ENCODE peak calls at places on chromosomes 4 and X, in six cellular contexts. X is neural progenitor cell, U is fibroblast of pulmonary artery, K is B cell, R is foreskin keratinocyte, A is IMR-90. T is an unnamed sample.

GRCh38 chrX:140508958-140509357 is 4.1 kb upstream of the SOX3 start:
- DNase-seq in A (no peak), U (no peak), X (peak), R (no peak), K (no peak), T (no peak)

GRCh38 chr4:26141101-26141830 is 179.5 kb upstream of the RBPJ start:
- DNase-seq in X (peak), U (no peak), R (no peak), K (no peak), A (no peak), T (no peak)

GRCh38 chr4:153142700-153143438 is 61.4 kb upstream of the TRIM2 start:
- DNase-seq in U (peak), R (peak), X (peak), K (peak), A (peak), T (peak)

GRCh38 chrX:11064851-11065600 is 46.1 kb upstream of the HCCS start:
- DNase-seq in R (peak), U (peak), K (no peak), X (no peak), A (peak), T (peak)

GRCh38 chrX:38273453-38273852 is 52.8 kb upstream of the SRPX start:
- DNase-seq in K (no peak), A (peak), X (no peak), U (no peak), R (no peak), T (no peak)

GRCh38 chr4:1604706-1605205 is 79.4 kb downstream of the FAM53A start:
- DNase-seq in K (no peak), U (no peak), R (no peak), X (no peak), A (no peak), T (no peak)

GRCh38 chr4:140637836-140638235 is 69.1 kb upstream of the UCP1 start:
- DNase-seq in U (peak), K (peak), X (peak), A (no peak), R (no peak), T (peak)

GRCh38 chrX:137227164-137227563 is 193.4 kb upstream of the GPR101 start:
- DNase-seq in R (no peak), U (no peak), A (no peak), X (no peak), K (no peak), T (no peak)

GRCh38 chrX:24494544-24495113 is 29.5 kb downstream of the PDK3 start:
- DNase-seq in U (peak), K (no peak), X (peak), A (peak), R (peak), T (peak)

GRCh38 chr4:100722866-100723459 is 205.1 kb upstream of the EMCN start:
- DNase-seq in X (no peak), U (no peak), R (no peak), A (no peak), K (no peak), T (peak)

GRCh38 chr4:171162478-171162877 is 650.7 kb upstream of the GALNTL6 start:
- DNase-seq in K (no peak), A (no peak), X (no peak), U (no peak), R (no peak), T (no peak)

GRCh38 chr4:185265942-185266341 is 56.5 kb downstream of the SNX25 start:
- DNase-seq in A (peak), U (no peak), R (peak), K (no peak), X (no peak), T (peak)

GRCh38 chr4:76989391-76990061 is 40.0 kb downstream of the SEPTIN11 start:
- DNase-seq in X (no peak), U (no peak), K (no peak), R (no peak), A (no peak), T (no peak)

GRCh38 chr4:2251073-2251794 is 9.3 kb upstream of the HAUS3 start:
- DNase-seq in A (no peak), U (no peak), X (no peak), R (no peak), K (peak), T (no peak)

GRCh38 chrX:103157511-103158316 is 57.2 kb upstream of the BEX4 start:
- DNase-seq in K (peak), R (no peak), X (peak), A (peak), U (peak), T (peak)

GRCh38 chr4:153112071-153112460 is 92.2 kb upstream of the TRIM2 start:
- DNase-seq in A (no peak), R (peak), X (no peak), U (no peak), K (no peak), T (no peak)

GRCh38 chrX:40434947-40435346 is 145.8 kb upstream of the ATP6AP2 start:
- DNase-seq in U (peak), A (peak), X (peak), R (peak), K (no peak), T (no peak)

GRCh38 chr4:96685691-96686090 is 845.8 kb downstream of the PDHA2 start:
- DNase-seq in X (no peak), K (no peak), R (no peak), A (no peak), U (no peak), T (no peak)

GRCh38 chrX:37993857-37994619 is 12.3 kb upstream of the SYTL5 start:
- DNase-seq in U (no peak), A (no peak), K (peak), R (peak), X (peak), T (peak)

GRCh38 chr4:80918004-80918403 is 112.5 kb upstream of the BMP3 start:
- DNase-seq in U (peak), X (no peak), R (peak), K (no peak), A (peak), T (peak)

DNA sequence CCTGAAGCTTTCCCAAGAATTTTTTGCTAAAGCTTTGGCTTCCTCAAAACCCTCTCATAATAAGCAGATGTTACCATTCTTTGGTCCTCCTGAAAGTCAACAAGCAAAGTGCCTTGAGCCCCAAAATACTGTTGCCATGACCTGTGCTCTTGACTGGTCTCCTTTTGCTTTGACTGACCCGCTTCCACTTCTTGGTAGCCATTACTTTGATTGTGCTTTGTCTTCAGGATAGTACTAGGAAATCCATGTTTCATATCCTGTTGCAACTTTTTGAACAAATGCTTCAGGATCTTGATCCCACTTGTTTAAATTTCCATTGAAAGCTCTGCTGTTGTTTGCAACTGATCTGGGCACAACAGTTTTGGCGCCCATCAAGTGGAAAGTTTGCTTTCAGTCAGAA is 6.9 kb upstream of the OTOP1 start:
- DNase-seq in R (no peak), U (no peak), A (no peak), K (no peak), X (no peak), T (no peak)
- TF ChIP-seq CTCF in R (no peak), U (no peak), A (no peak), K (no peak), X (no peak), T (no peak)

GRCh38 chrX:41922694-41923171 is 621 bp downstream of the CASK start:
- DNase-seq in X (peak), U (peak), A (no peak), K (peak), R (peak), T (no peak)
- TF ChIP-seq CTCF in X (peak), U (no peak), A (no peak), K (no peak), R (no peak), T (peak)

GRCh38 chr4:38101563-38101962 is 141.4 kb downstream of the PTTG2 start:
- DNase-seq in A (peak), K (no peak), U (peak), R (peak), X (no peak), T (peak)

GRCh38 chr4:38099908-38100407 is 139.8 kb downstream of the PTTG2 start:
- DNase-seq in U (peak), A (peak), K (no peak), X (no peak), R (peak), T (peak)

GRCh38 chr4:38105475-38105874 is 145.3 kb downstream of the PTTG2 start:
- DNase-seq in U (no peak), X (no peak), K (no peak), A (no peak), R (no peak), T (no peak)

GRCh38 chr4:38100474-38101255 is 140.5 kb downstream of the PTTG2 start:
- DNase-seq in R (peak), U (no peak), K (no peak), A (no peak), X (no peak), T (no peak)

DNA sequence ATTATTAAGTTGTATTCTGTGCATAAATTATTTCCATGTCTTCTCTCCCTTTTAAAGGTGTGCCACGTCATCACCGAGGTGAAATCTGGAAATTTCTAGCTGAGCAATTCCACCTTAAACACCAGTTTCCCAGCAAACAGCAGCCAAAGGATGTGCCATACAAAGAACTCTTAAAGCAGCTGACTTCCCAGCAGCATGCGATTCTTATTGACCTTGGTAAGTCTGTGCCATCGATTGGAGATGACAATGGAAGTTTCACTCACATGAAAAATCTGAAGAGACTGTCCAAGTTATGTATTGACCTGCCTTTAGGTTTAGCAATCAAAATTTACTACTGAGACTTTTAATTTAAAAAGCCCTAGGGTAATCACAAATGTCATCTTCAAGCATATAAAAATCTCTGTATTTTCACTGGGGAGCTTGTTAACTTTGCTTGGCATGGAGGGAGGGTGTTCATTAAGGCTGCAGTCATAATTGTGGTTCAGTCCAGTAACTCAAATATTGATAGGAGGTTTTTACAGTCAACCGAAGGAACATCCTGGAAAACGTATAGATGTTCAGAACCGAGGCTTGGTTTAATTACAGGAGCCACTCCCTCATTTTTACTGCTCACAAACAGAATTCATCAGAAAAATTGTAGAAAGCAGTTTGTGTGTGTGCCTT is 142.9 kb downstream of the PTTG2 start:
- DNase-seq in U (no peak), R (no peak), X (no peak), K (no peak), A (no peak), T (no peak)
- TF ChIP-seq CTCF in U (no peak), R (no peak), X (no peak), K (no peak), A (no peak), T (no peak)

DNA sequence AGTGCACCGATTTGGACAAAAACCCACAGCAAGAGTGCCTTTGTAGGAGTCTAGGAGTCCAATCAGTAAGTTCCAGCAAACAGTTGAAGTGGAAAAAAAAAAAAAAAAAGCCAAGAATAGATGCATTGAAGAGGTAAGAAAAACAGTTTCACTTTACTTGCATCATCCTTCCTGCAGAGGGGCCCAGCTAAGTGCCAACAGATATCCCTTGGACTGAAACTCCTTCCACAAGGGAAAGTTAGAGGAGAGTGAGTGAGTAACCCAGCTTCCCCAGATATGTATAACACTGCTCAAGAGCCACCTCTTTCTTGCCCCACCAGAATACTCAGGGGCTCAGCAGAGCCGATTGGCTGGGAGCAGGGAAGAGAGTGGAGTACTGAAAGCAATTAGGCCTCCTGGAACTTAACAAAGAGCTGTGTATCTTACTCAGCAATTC is 617.7 kb upstream of the SMIM31 start:
- DNase-seq in A (peak), X (peak), U (peak), R (no peak), K (no peak), T (no peak)
- TF ChIP-seq CTCF in A (no peak), X (no peak), U (no peak), R (no peak), K (no peak), T (no peak)

GRCh38 chr4:68651932-68652331 is 18.5 kb downstream of the UGT2B15 start:
- DNase-seq in A (no peak), R (peak), K (no peak), X (no peak), U (no peak), T (peak)

GRCh38 chr4:68658672-68659071 is 11.8 kb downstream of the UGT2B15 start:
- DNase-seq in U (no peak), A (no peak), R (no peak), X (no peak), K (no peak), T (no peak)

GRCh38 chr4:68654946-68655721 is 15.3 kb downstream of the UGT2B15 start:
- DNase-seq in K (no peak), A (no peak), R (peak), X (no peak), U (no peak), T (peak)

DNA sequence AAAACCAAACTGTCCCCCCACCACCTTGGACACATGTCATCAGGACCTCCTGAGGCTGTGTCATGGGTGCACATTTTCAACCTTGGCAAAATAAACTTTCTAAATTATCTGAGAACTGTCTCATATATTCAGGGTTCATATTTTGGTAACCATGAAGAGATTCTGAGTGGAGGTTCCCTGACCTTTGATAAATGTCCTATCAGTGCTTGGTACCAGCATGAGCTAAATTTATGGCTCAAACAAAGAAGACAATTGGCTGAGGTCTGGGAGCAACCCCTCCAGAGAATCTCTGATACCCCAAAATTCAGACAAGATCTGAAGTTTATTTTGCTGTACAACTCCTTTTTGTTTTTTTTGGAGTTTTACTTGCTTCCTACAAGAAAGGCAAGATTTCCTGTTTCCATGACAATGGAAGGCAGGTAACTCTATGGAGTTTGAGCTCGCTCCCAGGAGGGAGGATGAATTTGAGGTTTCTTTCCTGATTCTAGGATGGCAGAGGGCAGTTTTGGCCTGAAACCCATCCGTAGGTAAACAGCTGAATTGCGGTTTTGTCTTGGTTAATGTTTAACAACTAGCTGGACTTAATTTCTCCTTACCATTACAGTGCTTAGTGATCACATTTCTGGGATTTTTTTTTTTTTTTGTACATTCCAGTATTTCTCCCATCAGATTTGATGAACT is 14.5 kb downstream of the UGT2B15 start:
- DNase-seq in K (no peak), X (no peak), U (no peak), R (no peak), A (no peak), T (peak)
- TF ChIP-seq CTCF in K (no peak), X (no peak), U (no peak), R (no peak), A (no peak), T (no peak)

GRCh38 chr4:15513545-15513944 is 43.9 kb downstream of the CC2D2A start:
- DNase-seq in A (peak), U (no peak), K (no peak), X (no peak), R (no peak), T (no peak)
- TF ChIP-seq CTCF in A (no peak), U (no peak), K (no peak), X (no peak), R (no peak), T (no peak)

DNA sequence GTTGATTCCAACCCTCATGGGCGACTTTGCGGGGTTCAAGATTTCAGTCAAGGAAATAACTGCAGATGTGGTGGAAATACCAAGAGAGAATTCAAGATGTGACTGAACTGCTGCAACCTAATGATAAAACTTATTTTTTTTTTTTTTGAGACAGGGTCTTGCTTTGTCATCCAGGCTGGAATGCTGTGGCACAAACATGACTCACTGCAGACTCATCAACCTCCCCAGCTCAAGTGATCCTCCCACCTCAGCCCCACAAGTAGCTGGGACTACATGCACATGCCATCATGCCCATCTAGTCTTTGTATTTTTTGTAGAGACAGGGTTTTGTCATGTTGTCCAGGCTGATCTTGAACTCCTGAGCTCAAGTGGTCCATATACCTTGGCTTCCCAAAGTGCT is 19.5 kb upstream of the WDFY3 start:
- DNase-seq in R (peak), A (peak), X (no peak), U (peak), K (no peak), T (peak)
- TF ChIP-seq CTCF in R (no peak), A (no peak), X (no peak), U (no peak), K (no peak), T (no peak)

GRCh38 chr4:121050251-121050650 is 22.1 kb downstream of the NDNF start:
- DNase-seq in A (no peak), K (no peak), R (no peak), X (no peak), U (no peak), T (no peak)
- TF ChIP-seq CTCF in A (peak), K (no peak), R (no peak), X (peak), U (peak), T (no peak)

GRCh38 chrX:16469870-16470269 is 180.1 kb upstream of the S100G start:
- DNase-seq in A (no peak), K (no peak), U (no peak), X (peak), R (no peak), T (no peak)
- TF ChIP-seq CTCF in A (no peak), K (no peak), U (peak), X (peak), R (peak), T (no peak)